ENCODE peak calls at places on chromosomes 7 and 10, in four cellular contexts. H is transverse colon, E is sigmoid colon, T is left lung. Z is an unnamed sample.

GRCh38 chr10:94042001-94042813 is 48.5 kb downstream of the PLCE1 start:
- DNase-seq in H (no peak), E (no peak), T (no peak), Z (no peak)

GRCh38 chr7:85176197-85176596 is 10.7 kb downstream of the SEMA3D start:
- DNase-seq in H (no peak), E (no peak), T (no peak), Z (no peak)

GRCh38 chr10:99785646-99786045 is 3.2 kb downstream of the ABCC2 start:
- DNase-seq in H (no peak), E (no peak), T (no peak), Z (no peak)

GRCh38 chr10:71158902-71159301 is 53.5 kb upstream of the UNC5B start:
- DNase-seq in H (no peak), E (no peak), T (no peak), Z (no peak)

GRCh38 chr7:144738708-144739314 is 97.0 kb downstream of the TPK1 start:
- DNase-seq in H (no peak), E (no peak), T (no peak), Z (no peak)

GRCh38 chr10:30531751-30532530 is 97.6 kb downstream of the LYZL2 start:
- DNase-seq in H (no peak), E (peak), T (no peak), Z (no peak)

GRCh38 chr7:37109016-37109415 is 339.6 kb downstream of the ELMO1 start:
- DNase-seq in H (no peak), E (no peak), T (no peak), Z (no peak)

GRCh38 chr10:86261933-86262665 is 104.5 kb downstream of the GRID1 start:
- DNase-seq in H (no peak), E (peak), T (no peak), Z (peak)

GRCh38 chr10:42304341-42304740 is 334.0 kb downstream of the ZNF33B start:
- DNase-seq in H (no peak), E (no peak), T (no peak), Z (no peak)

GRCh38 chr7:194257-194995 is 2.1 kb downstream of the FAM20C start:
- DNase-seq in H (no peak), E (no peak), T (no peak), Z (no peak)

GRCh38 chr7:17601921-17602320 is 303.5 kb downstream of the AHR start:
- DNase-seq in H (no peak), E (no peak), T (no peak), Z (no peak)

GRCh38 chr10:107072786-107073185 is 91.7 kb downstream of the SORCS1 start:
- DNase-seq in H (no peak), E (no peak), T (no peak), Z (no peak)

GRCh38 chr10:94785211-94785610 is 22.7 kb downstream of the CYP2C19 start:
- DNase-seq in H (no peak), E (no peak), T (no peak), Z (no peak)

GRCh38 chr7:39394105-39394504 is 172.1 kb upstream of the YAE1 start:
- DNase-seq in H (no peak), E (no peak), T (no peak), Z (peak)

GRCh38 chr7:131553906-131554305 is 2.5 kb downstream of the PODXL start:
- DNase-seq in H (no peak), E (no peak), T (no peak), Z (no peak)

GRCh38 chr10:90417466-90418210 is 440.2 kb downstream of the HTR7 start:
- DNase-seq in H (no peak), E (no peak), T (no peak), Z (peak)

GRCh38 chr7:101315336-101315735 is 6.3 kb downstream of the IFT22 start:
- DNase-seq in H (peak), E (no peak), T (no peak), Z (peak)

DNA sequence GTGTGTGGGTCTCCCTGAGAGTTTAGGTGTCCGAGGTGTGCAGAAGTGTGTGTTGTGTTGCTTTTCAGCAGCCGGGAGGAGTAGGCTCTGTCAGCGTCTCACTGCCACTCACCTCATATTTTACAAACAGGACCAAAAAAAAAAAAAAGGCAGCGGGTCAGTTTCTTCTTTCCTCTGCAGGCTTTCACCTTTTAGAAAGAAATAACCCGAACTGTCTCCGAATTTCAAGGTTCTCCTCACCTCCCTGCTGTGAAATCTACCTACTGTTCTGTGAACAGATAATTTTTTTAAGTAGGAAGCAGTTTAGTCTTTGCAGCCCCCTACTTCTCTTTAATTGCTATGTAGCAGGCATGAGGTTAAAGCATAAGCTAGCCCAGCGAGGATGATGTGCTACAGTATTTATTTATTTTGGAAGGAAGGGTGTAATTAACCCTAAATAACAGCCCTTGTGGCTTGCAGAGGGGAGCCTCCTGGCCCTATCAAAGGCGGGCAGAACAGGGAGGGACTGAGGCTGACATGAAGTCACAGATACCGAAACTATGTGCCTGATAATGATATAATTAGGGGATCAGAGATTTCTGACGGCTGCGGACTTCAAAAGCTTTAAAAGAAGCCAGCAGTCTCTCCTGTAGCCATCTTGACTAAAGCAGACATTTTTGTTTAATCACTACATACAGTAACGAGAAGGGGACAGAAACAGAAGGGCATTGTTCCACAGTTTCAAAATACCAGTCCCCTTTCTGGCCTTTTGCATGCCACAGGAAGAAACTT is 1.6 kb downstream of the BAMBI start:
- DNase-seq in H (no peak), E (no peak), T (no peak), Z (no peak)
- H3K4me3 ChIP-seq in H (peak), E (peak), T (peak), Z (no peak)

DNA sequence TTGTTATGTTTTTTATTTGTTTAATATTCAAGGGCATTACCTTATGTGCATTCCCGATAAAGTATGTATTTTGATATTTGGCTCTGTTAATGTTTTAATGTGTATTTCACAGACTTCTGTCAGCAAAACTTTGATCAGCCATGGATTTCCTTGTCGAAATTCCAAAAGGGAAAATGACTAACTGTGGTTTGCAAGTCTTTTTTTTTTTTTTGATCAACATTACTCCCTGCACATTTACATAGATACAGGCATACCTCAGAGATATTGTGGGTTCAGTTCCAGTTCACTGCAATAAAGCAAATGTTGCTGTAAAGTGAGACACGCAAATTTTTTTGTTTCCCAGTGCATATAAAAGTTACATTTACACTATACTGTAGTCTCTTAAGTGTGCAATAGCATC is 351.9 kb downstream of the CXCL12 start:
- DNase-seq in H (no peak), E (no peak), T (no peak), Z (no peak)
- H3K4me3 ChIP-seq in H (no peak), E (no peak), T (no peak), Z (no peak)

DNA sequence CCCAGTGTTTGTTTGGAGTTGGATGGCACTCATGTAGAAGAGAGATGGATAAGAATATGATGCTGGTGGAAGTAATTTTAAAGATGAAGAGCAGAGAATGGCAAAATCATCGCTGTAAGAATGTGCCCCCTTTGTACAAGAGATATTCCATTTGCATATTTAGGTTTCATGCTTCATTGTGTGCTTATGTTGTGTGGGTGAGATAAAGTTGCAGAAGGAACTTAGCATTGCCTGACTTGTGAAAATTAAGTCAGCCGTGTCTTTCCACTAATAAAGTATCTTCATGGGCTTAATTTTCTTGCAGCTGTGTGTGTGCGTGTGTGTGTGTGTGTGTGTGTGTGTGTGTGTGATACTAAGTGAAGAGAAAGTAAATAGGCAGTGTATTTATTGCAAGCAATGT is 381.9 kb downstream of the OTUD1 start:
- DNase-seq in H (no peak), E (no peak), T (no peak), Z (no peak)
- H3K4me3 ChIP-seq in H (no peak), E (no peak), T (no peak), Z (no peak)

DNA sequence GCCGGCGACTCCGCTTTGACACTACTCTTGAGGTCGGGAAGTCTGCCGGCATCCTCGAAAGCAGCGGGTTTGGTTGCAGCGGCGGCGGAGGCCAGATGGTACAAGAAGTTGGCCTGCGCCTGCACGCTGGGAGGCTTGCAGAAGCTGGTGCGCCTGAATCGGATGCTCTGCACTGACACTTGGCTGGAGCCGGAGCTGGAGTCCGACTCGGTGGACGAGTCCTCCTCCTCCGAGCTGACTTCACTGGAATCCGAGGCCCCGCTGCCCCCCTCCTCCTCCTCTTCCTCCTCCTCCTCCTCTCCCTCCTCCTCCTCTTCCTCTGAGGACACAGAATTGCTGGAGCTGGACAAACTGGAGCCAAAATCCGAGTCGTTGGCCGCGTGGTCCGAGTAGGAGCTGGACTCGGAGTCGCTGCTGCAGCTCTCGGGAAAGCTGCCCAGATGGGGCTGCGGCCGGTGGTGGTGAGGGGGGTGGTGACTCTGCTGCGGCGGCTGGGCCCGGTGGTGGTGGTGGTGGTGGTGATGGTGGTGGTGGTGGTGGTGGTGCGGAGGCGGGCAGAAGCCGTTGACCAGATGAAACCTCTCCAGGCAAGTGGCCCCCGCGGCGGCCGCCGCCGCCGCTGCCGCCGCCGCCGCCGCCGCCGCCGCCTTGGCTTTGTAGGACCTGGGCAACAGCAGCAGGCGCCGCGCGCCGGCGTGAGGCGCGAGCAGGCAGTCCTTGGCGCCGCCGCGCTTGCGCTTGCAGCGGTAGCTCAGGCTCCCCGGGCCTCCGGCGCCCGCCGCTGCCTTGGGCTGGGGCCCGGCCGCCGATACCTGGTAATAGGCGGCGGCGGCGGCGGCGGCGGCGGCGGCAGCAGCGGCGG is 9.0 kb downstream of the SKIDA1 start:
- DNase-seq in H (peak), E (peak), T (peak), Z (peak)
- H3K4me3 ChIP-seq in H (peak), E (peak), T (peak), Z (no peak)

DNA sequence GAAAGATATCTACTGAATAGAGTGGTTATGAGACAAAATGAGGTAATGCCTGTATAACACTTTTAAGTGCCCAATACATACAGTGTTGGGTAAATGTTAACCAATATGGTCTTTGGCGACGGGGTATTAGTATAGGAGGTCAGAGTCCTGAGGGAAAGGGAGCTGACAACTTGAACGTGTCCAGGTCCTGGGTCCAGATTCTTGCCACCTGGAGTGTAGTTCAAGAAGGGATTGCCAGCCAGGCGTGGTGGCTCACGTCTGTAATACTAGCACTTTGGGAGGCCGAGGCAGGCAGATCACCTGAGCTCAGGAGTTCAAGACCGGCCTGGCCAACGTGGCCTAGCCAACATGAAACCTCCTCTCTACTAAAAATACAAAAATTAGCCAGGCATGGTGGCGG is 76.0 kb downstream of the ZFAND4 start:
- DNase-seq in H (no peak), E (no peak), T (no peak), Z (no peak)
- H3K4me3 ChIP-seq in H (no peak), E (no peak), T (no peak), Z (no peak)

GRCh38 chr10:100980327-100981110 is 6.8 kb downstream of the MRPL43 start:
- DNase-seq in H (peak), E (peak), T (no peak), Z (no peak)

GRCh38 chr10:100978121-100978895 is 9.0 kb downstream of the MRPL43 start:
- DNase-seq in H (no peak), E (peak), T (no peak), Z (no peak)

GRCh38 chr10:100978896-100979185 is 8.5 kb downstream of the MRPL43 start:
- DNase-seq in H (no peak), E (peak), T (no peak), Z (no peak)

GRCh38 chr10:100981178-100981710 is 6.1 kb downstream of the MRPL43 start:
- DNase-seq in H (no peak), E (no peak), T (no peak), Z (no peak)

GRCh38 chr10:100979821-100980272 is 7.5 kb downstream of the MRPL43 start:
- DNase-seq in H (no peak), E (peak), T (no peak), Z (no peak)
- H3K4me3 ChIP-seq in H (no peak), E (no peak), T (no peak), Z (no peak)

GRCh38 chr7:3042301-3042700 is 1.4 kb downstream of the CARD11 start:
- DNase-seq in H (no peak), E (no peak), T (no peak), Z (no peak)
- H3K4me3 ChIP-seq in H (no peak), E (no peak), T (no peak), Z (no peak)

GRCh38 chr7:65475040-65475726 is 101.5 kb downstream of the ZNF92 start:
- DNase-seq in H (no peak), E (no peak), T (no peak), Z (no peak)
- H3K4me3 ChIP-seq in H (no peak), E (no peak), T (no peak), Z (no peak)

GRCh38 chr10:69320521-69320920 is 42.2 kb downstream of the HK1 start:
- DNase-seq in H (no peak), E (no peak), T (no peak), Z (no peak)
- H3K4me3 ChIP-seq in H (no peak), E (peak), T (no peak), Z (no peak)